ENCODE peak calls at places on chromosomes 16 and 17, in five cellular contexts. P, T, Y, C and W are unnamed samples.

GRCh38 chr16:60031751-60032150 is 1297.6 kb upstream of the GOT2 start:
- DNase-seq in P (no peak), T (no peak), Y (no peak), C (no peak), W (no peak)

GRCh38 chr16:67530013-67530939 is 1.6 kb downstream of the RIPOR1 start:
- DNase-seq in P (no peak), T (no peak), Y (peak), C (peak), W (no peak)

GRCh38 chr17:62774338-62774737 is 33.8 kb downstream of the MARCHF10 start:
- DNase-seq in P (no peak), T (no peak), Y (no peak), C (no peak), W (no peak)

GRCh38 chr17:64025732-64026294 is 5.4 kb upstream of the ICAM2 start:
- DNase-seq in P (peak), T (peak), Y (peak), C (peak), W (peak)

GRCh38 chr17:2266045-2266864 is 37.3 kb downstream of the SMG6 start:
- DNase-seq in P (no peak), T (no peak), Y (no peak), C (no peak), W (peak)

GRCh38 chr17:78764871-78765270 is 17.2 kb downstream of the CYTH1 start:
- DNase-seq in P (no peak), T (no peak), Y (no peak), C (no peak), W (no peak)

GRCh38 chr17:81927653-81928496 is at the start of gene MAFG:
- DNase-seq in P (peak), T (peak), Y (peak), C (peak), W (peak)

GRCh38 chr17:80423536-80424225 is 8.7 kb downstream of the ENDOV start:
- DNase-seq in P (no peak), T (no peak), Y (peak), C (no peak), W (no peak)

GRCh38 chr17:47857551-47858410 is 6.8 kb upstream of the SP6 start:
- DNase-seq in P (no peak), T (no peak), Y (no peak), C (no peak), W (no peak)

GRCh38 chr16:56353054-56353921 is 72.1 kb downstream of the AMFR start:
- DNase-seq in P (no peak), T (no peak), Y (no peak), C (no peak), W (no peak)

GRCh38 chr16:50859628-50860360 is 117.9 kb downstream of the CYLD start:
- DNase-seq in P (peak), T (no peak), Y (peak), C (peak), W (no peak)

GRCh38 chr16:75279277-75279676 is 27.9 kb upstream of the BCAR1 start:
- DNase-seq in P (no peak), T (no peak), Y (no peak), C (no peak), W (no peak)

GRCh38 chr16:89170346-89171215 is 967 bp upstream of the CDH15 start:
- DNase-seq in P (no peak), T (peak), Y (peak), C (peak), W (no peak)

GRCh38 chr16:56336711-56337110 is 88.6 kb downstream of the AMFR start:
- DNase-seq in P (no peak), T (no peak), Y (no peak), C (no peak), W (no peak)

GRCh38 chr16:19745286-19746018 is 27.4 kb downstream of the IQCK start:
- DNase-seq in P (no peak), T (no peak), Y (no peak), C (no peak), W (no peak)

GRCh38 chr17:43169561-43170139 is 1.4 kb upstream of the NBR1 start:
- DNase-seq in P (peak), T (no peak), Y (no peak), C (peak), W (no peak)

GRCh38 chr16:78505544-78506371 is 406.3 kb downstream of the WWOX start:
- DNase-seq in P (peak), T (no peak), Y (peak), C (peak), W (no peak)

GRCh38 chr17:42720996-42721583 is 23.8 kb downstream of the EZH1 start:
- DNase-seq in P (peak), T (peak), Y (no peak), C (peak), W (no peak)

DNA sequence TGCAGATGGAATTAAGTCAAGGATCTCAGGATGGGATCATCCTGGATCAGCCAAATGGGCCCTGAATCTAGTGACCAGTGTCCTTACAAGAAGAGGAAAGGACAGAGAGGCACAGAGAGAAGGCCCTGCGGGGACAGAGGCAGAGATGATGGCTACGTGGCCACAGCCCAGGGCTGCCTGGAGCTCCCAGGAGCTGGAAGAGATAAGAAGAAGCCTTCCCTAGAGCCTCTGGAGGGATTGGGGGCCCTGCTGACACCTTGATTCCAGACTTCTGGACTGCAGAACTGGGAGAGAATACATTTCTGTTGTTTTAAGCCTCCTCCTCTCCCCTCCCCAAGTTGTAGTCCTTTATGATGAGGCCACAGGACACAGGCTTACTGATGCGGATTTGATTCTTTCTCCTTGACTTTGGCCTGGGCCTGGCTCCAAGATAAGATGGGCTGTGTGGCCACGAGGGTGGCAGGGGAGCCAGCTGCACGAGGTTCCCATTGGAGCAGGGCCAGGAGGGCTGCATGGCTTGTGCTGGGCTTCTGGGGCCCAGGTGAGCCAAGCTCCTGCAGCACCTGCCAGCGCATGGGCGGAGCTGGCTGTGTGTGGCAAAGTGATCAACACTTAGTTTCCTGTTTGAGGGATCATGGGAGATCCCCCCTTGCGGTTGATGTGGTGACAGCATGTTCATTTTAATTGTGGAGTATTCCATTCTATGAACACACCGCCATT is 146.1 kb downstream of the IRF8 start:
- DNase-seq in P (no peak), T (no peak), Y (no peak), C (no peak), W (no peak)
- TF ChIP-seq ZNF274 in P (no peak), T (no peak), Y (no peak), C (no peak), W (no peak)

GRCh38 chr17:13265306-13265705 is 247.5 kb upstream of the ELAC2 start:
- DNase-seq in P (no peak), T (no peak), Y (no peak), C (no peak), W (no peak)
- TF ChIP-seq SP1 in P (no peak), T (no peak), Y (no peak), C (no peak), W (no peak)

GRCh38 chr17:40110457-40110856 is 10.1 kb upstream of the NR1D1 start:
- DNase-seq in P (no peak), T (no peak), Y (no peak), C (peak), W (no peak)
- H3K9ac ChIP-seq in P (peak), T (no peak), Y (no peak), C (peak), W (no peak)

GRCh38 chr16:31420037-31420436 is 8.1 kb downstream of the COX6A2 start:
- DNase-seq in P (no peak), T (no peak), Y (no peak), C (no peak), W (no peak)

GRCh38 chr16:31421587-31421986 is 6.6 kb downstream of the COX6A2 start:
- DNase-seq in P (no peak), T (no peak), Y (no peak), C (no peak), W (peak)

GRCh38 chr16:31427441-31428276 is 501 bp downstream of the COX6A2 start:
- DNase-seq in P (no peak), T (no peak), Y (peak), C (peak), W (no peak)

GRCh38 chr16:31423241-31423640 is 4.9 kb downstream of the COX6A2 start:
- DNase-seq in P (no peak), T (no peak), Y (no peak), C (no peak), W (no peak)

GRCh38 chr16:31423801-31424200 is 4.4 kb downstream of the COX6A2 start:
- DNase-seq in P (no peak), T (no peak), Y (no peak), C (no peak), W (no peak)
- TF ChIP-seq ZNF274 in P (no peak), T (no peak), Y (no peak), C (no peak), W (no peak)

DNA sequence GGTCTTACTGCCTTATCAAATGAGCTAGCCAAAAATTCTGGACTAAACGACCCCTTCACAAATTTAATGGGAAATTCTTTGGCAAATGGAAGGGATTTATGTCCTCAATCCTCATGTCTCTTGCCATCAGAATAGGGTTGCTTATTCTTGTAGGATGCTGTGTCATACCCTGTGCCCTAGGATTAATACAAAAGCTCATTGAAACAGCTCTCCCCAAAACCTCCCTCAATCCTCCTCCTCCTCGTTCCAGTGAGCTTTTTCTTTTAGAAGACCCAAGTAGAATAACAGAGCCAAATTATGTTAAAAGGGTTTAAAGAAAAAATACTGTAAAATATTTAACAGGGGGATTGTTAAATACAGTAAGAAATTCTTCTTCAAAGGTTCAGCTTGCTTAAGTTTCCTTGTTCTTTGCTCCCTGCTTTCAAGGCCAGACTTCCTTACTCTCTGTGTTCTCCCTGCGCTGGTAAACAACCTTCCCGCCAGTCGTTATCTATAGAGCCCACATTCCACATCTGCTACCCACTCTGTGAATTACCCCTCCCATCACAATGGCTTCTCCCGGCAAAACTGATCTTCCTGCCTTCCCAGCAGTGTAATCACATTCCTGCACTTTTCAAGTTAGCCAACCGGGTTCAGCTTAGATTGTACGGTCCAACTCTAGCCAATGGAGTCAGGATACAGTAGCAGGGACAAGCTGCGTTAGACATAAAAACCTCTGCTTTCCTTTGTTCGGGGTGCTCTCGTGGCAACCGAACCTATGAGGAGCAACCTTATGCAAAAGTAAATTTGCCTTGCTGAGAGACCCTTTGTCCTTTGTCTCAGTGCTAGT is 9.7 kb downstream of the HPR start:
- DNase-seq in P (peak), T (no peak), Y (no peak), C (peak), W (no peak)
- TF ChIP-seq SP1 in P (no peak), T (no peak), Y (no peak), C (no peak), W (no peak)

GRCh38 chr17:21358185-21358584 is 18.0 kb upstream of the KCNJ12 start:
- DNase-seq in P (no peak), T (no peak), Y (no peak), C (no peak), W (no peak)
- H3K9ac ChIP-seq in P (no peak), T (no peak), Y (no peak), C (no peak), W (no peak)